ENCODE peak calls at places on chromosome 15, in four cellular contexts. B is RPMI8226; W is NCI-H748 treated with DMSO at 0.1 percent for 48 hours; Z is stimulated activated naive CD8-positive, alpha-beta T cell treated with anti-CD3 and anti-CD28 coated beads, Interleukin-15, Interleukin-2, amounts not matched to agents 100 U/mL and 50 U/mL, for 24 hours. Y is an unnamed sample.

GRCh38 chr15:86855962-86856361 is 776.3 kb downstream of the AGBL1 start:
- DNase-seq in B (no peak), Z (no peak), W (no peak), Y (no peak)

GRCh38 chr15:43483306-43484128 is 9.4 kb downstream of the TP53BP1 start:
- DNase-seq in Z (no peak), B (peak), W (no peak), Y (peak)

GRCh38 chr15:82177291-82178010 is 85.1 kb downstream of the EFL1 start:
- DNase-seq in B (no peak), Z (no peak), W (no peak), Y (no peak)

GRCh38 chr15:67746450-67746849 is 78.9 kb upstream of the SKOR1 start:
- DNase-seq in B (no peak), Z (no peak), W (no peak), Y (no peak)

GRCh38 chr15:88872106-88872505 is 23.2 kb downstream of the HAPLN3 start:
- DNase-seq in W (no peak), B (no peak), Z (no peak), Y (no peak)

GRCh38 chr15:63232400-63232799 is 43.0 kb downstream of the RAB8B start:
- DNase-seq in B (no peak), Z (no peak), W (no peak), Y (no peak)

GRCh38 chr15:68310811-68311463 is 33.4 kb downstream of the FEM1B start:
- DNase-seq in B (no peak), W (no peak), Z (no peak), Y (no peak)

GRCh38 chr15:72685925-72686794 is at the start of the genes BBS4 and HIGD2B:
- DNase-seq in W (no peak), B (peak), Z (peak), Y (no peak)

GRCh38 chr15:98785796-98786581 is 137.7 kb downstream of the IGF1R start:
- DNase-seq in B (no peak), Z (no peak), W (no peak), Y (peak)

GRCh38 chr15:70493787-70494514 is 269.4 kb downstream of the UACA start:
- DNase-seq in W (no peak), B (no peak), Z (no peak), Y (no peak)

GRCh38 chr15:34927726-34928125 is 41.8 kb downstream of the AQR start:
- DNase-seq in Z (no peak), W (no peak), B (no peak), Y (no peak)

GRCh38 chr15:88894819-88895767 is at the start of gene HAPLN3:
- DNase-seq in Z (peak), B (peak), W (no peak), Y (no peak)

GRCh38 chr15:57477736-57478522 is 101.6 kb downstream of the CGNL1 start:
- DNase-seq in W (no peak), B (no peak), Z (no peak), Y (no peak)

GRCh38 chr15:66364944-66365343 is 8.5 kb upstream of the TIPIN start:
- DNase-seq in B (no peak), W (no peak), Z (no peak), Y (no peak)

GRCh38 chr15:25776071-25776740 is 86.9 kb downstream of the ATP10A start:
- DNase-seq in B (no peak), Z (no peak), W (no peak), Y (no peak)

GRCh38 chr15:85741662-85742061 is 53.1 kb downstream of the KLHL25 start:
- DNase-seq in W (no peak), B (no peak), Z (no peak), Y (no peak)

Y was measured in COR-L47.